ENCODE peak calls at places on chromosomes 3 and 15, in five cellular contexts. One of them, this sample, is unnamed.

GRCh38 chr15:66901336-66902100 is 163.9 kb upstream of the SMAD3 start:
- DNase-seq in neural progenitor cell: no peak
- DNase-seq in WERI-Rb-1: no peak
- DNase-seq in GM12878: no peak
- DNase-seq in brain microvascular endothelial cell: no peak
- DNase-seq in this sample: no peak

GRCh38 chr3:16788440-16789057 is 96.2 kb upstream of the PLCL2 start:
- DNase-seq in neural progenitor cell: no peak
- DNase-seq in WERI-Rb-1: no peak
- DNase-seq in GM12878: no peak
- DNase-seq in brain microvascular endothelial cell: no peak
- DNase-seq in this sample: no peak

GRCh38 chr3:132730891-132731580 is 8.8 kb upstream of the NPHP3 start:
- DNase-seq in neural progenitor cell: peak; percentile 75
- DNase-seq in WERI-Rb-1: peak; percentile 20
- DNase-seq in GM12878: no peak
- DNase-seq in brain microvascular endothelial cell: peak; percentile 36
- DNase-seq in this sample: no peak

GRCh38 chr3:11641683-11642407 is 1.9 kb downstream of the VGLL4 start:
- DNase-seq in neural progenitor cell: peak; percentile 45
- DNase-seq in WERI-Rb-1: no peak
- DNase-seq in GM12878: no peak
- DNase-seq in brain microvascular endothelial cell: no peak
- DNase-seq in this sample: no peak

GRCh38 chr3:30551927-30552326 is 54.5 kb upstream of the TGFBR2 start:
- DNase-seq in neural progenitor cell: no peak
- DNase-seq in WERI-Rb-1: no peak
- DNase-seq in GM12878: no peak
- DNase-seq in brain microvascular endothelial cell: no peak
- DNase-seq in this sample: no peak

GRCh38 chr15:68552344-68552743 is 26.4 kb upstream of the CORO2B start:
- DNase-seq in neural progenitor cell: no peak
- DNase-seq in WERI-Rb-1: no peak
- DNase-seq in GM12878: no peak
- DNase-seq in brain microvascular endothelial cell: peak; percentile 41
- DNase-seq in this sample: no peak

GRCh38 chr3:13881536-13882410 is 1.9 kb upstream of the WNT7A start:
- DNase-seq in neural progenitor cell: no peak
- DNase-seq in WERI-Rb-1: no peak
- DNase-seq in GM12878: no peak
- DNase-seq in brain microvascular endothelial cell: no peak
- DNase-seq in this sample: no peak

GRCh38 chr15:68228143-68228970 is 1.2 kb downstream of the CLN6 start:
- DNase-seq in neural progenitor cell: no peak
- DNase-seq in WERI-Rb-1: no peak
- DNase-seq in GM12878: no peak
- DNase-seq in brain microvascular endothelial cell: no peak
- DNase-seq in this sample: no peak

GRCh38 chr3:177231237-177231636 is 34.0 kb upstream of the TBL1XR1 start:
- DNase-seq in neural progenitor cell: no peak
- DNase-seq in WERI-Rb-1: no peak
- DNase-seq in GM12878: no peak
- DNase-seq in brain microvascular endothelial cell: no peak
- DNase-seq in this sample: no peak

GRCh38 chr3:101077361-101078011 is 84.3 kb upstream of the ABI3BP start:
- DNase-seq in neural progenitor cell: no peak
- DNase-seq in WERI-Rb-1: no peak
- DNase-seq in GM12878: no peak
- DNase-seq in brain microvascular endothelial cell: peak; percentile 64
- DNase-seq in this sample: no peak

GRCh38 chr15:55775316-55775715 is 32.4 kb upstream of the PRTG start:
- DNase-seq in neural progenitor cell: peak; percentile 41
- DNase-seq in WERI-Rb-1: no peak
- DNase-seq in GM12878: no peak
- DNase-seq in brain microvascular endothelial cell: no peak
- DNase-seq in this sample: no peak

GRCh38 chr3:135637033-135637432 is 328.5 kb upstream of the PPP2R3A start:
- DNase-seq in neural progenitor cell: no peak
- DNase-seq in WERI-Rb-1: no peak
- DNase-seq in GM12878: no peak
- DNase-seq in brain microvascular endothelial cell: no peak
- DNase-seq in this sample: no peak

GRCh38 chr3:66107855-66108254 is 69.1 kb upstream of the MAGI1 start:
- DNase-seq in neural progenitor cell: no peak
- DNase-seq in WERI-Rb-1: no peak
- DNase-seq in GM12878: no peak
- DNase-seq in brain microvascular endothelial cell: peak; percentile 78
- DNase-seq in this sample: no peak

GRCh38 chr15:75712668-75713337 is at the start of gene CSPG4:
- DNase-seq in neural progenitor cell: peak; percentile 75
- DNase-seq in WERI-Rb-1: no peak
- DNase-seq in GM12878: no peak
- DNase-seq in brain microvascular endothelial cell: peak; percentile 39
- DNase-seq in this sample: no peak

GRCh38 chr3:64093825-64094712 is 70.8 kb upstream of the PSMD6 start:
- DNase-seq in neural progenitor cell: no peak
- DNase-seq in WERI-Rb-1: no peak
- DNase-seq in GM12878: no peak
- DNase-seq in brain microvascular endothelial cell: no peak
- DNase-seq in this sample: no peak

GRCh38 chr3:46576899-46577298 is 10.8 kb upstream of the LRRC2 start:
- DNase-seq in neural progenitor cell: peak; percentile 64
- DNase-seq in WERI-Rb-1: no peak
- DNase-seq in GM12878: no peak
- DNase-seq in brain microvascular endothelial cell: no peak
- DNase-seq in this sample: no peak

GRCh38 chr3:47857151-47857550 is 54.2 kb downstream of the DHX30 start:
- DNase-seq in neural progenitor cell: no peak
- DNase-seq in WERI-Rb-1: no peak
- DNase-seq in GM12878: no peak
- DNase-seq in brain microvascular endothelial cell: no peak
- DNase-seq in this sample: no peak

GRCh38 chr3:190728574-190729246 is 133.8 kb downstream of the GMNC start:
- DNase-seq in neural progenitor cell: no peak
- DNase-seq in WERI-Rb-1: no peak
- DNase-seq in GM12878: no peak
- DNase-seq in brain microvascular endothelial cell: no peak
- DNase-seq in this sample: no peak

GRCh38 chr3:48026098-48026497 is 9.9 kb upstream of the MAP4 start:
- DNase-seq in neural progenitor cell: no peak
- DNase-seq in WERI-Rb-1: no peak
- DNase-seq in GM12878: no peak
- DNase-seq in brain microvascular endothelial cell: no peak
- DNase-seq in this sample: no peak

GRCh38 chr15:73924258-73924921 is 1.9 kb upstream of the LOXL1 start:
- DNase-seq in neural progenitor cell: peak; percentile 39
- DNase-seq in WERI-Rb-1: peak; percentile 91
- DNase-seq in GM12878: no peak
- DNase-seq in brain microvascular endothelial cell: peak; percentile 62
- DNase-seq in this sample: no peak

GRCh38 chr3:12470111-12470510 is 14.2 kb upstream of the TSEN2 start:
- DNase-seq in neural progenitor cell: no peak
- DNase-seq in WERI-Rb-1: no peak
- DNase-seq in GM12878: no peak
- DNase-seq in brain microvascular endothelial cell: peak; percentile 31
- DNase-seq in this sample: no peak

GRCh38 chr15:71296032-71296686 is 180.9 kb downstream of the THSD4 start:
- DNase-seq in neural progenitor cell: no peak
- DNase-seq in WERI-Rb-1: no peak
- DNase-seq in GM12878: no peak
- DNase-seq in brain microvascular endothelial cell: peak; percentile 70
- DNase-seq in this sample: peak; percentile 58

GRCh38 chr3:29515451-29515850 is 234.6 kb downstream of the RBMS3 start:
- DNase-seq in neural progenitor cell: no peak
- DNase-seq in WERI-Rb-1: no peak
- DNase-seq in GM12878: peak; percentile 38
- DNase-seq in brain microvascular endothelial cell: peak; percentile 43
- DNase-seq in this sample: peak; percentile 44

GRCh38 chr15:31480356-31481058 is 153.9 kb downstream of the KLF13 start:
- DNase-seq in neural progenitor cell: no peak
- DNase-seq in WERI-Rb-1: no peak
- DNase-seq in GM12878: no peak
- DNase-seq in brain microvascular endothelial cell: no peak
- DNase-seq in this sample: no peak

GRCh38 chr3:170909129-170909903 is 879 bp upstream of the EIF5A2 start:
- DNase-seq in neural progenitor cell: no peak
- DNase-seq in WERI-Rb-1: no peak
- DNase-seq in GM12878: no peak
- DNase-seq in brain microvascular endothelial cell: peak; percentile 78
- DNase-seq in this sample: no peak

GRCh38 chr3:46717447-46718231 is at the start of gene PRSS50:
- DNase-seq in neural progenitor cell: peak; percentile 16
- DNase-seq in WERI-Rb-1: no peak
- DNase-seq in GM12878: no peak
- DNase-seq in brain microvascular endothelial cell: no peak
- DNase-seq in this sample: no peak

GRCh38 chr15:58038426-58039106 is 26.9 kb downstream of the ALDH1A2 start:
- DNase-seq in neural progenitor cell: no peak
- DNase-seq in WERI-Rb-1: no peak
- DNase-seq in GM12878: no peak
- DNase-seq in brain microvascular endothelial cell: peak; percentile 48
- DNase-seq in this sample: peak; percentile 37

GRCh38 chr15:37111427-37111717 is 11.0 kb upstream of the MEIS2 start:
- DNase-seq in neural progenitor cell: no peak
- DNase-seq in WERI-Rb-1: peak; percentile 35
- DNase-seq in GM12878: no peak
- DNase-seq in brain microvascular endothelial cell: no peak
- DNase-seq in this sample: no peak

GRCh38 chr3:58581328-58582091 is 4.3 kb upstream of the FAM107A start:
- DNase-seq in neural progenitor cell: peak; percentile 95
- DNase-seq in WERI-Rb-1: peak; percentile 17
- DNase-seq in GM12878: no peak
- DNase-seq in brain microvascular endothelial cell: no peak
- DNase-seq in this sample: no peak

GRCh38 chr3:117230924-117231323 is 521.3 kb downstream of the TUSC7 start:
- DNase-seq in neural progenitor cell: no peak
- DNase-seq in WERI-Rb-1: no peak
- DNase-seq in GM12878: no peak
- DNase-seq in brain microvascular endothelial cell: no peak
- DNase-seq in this sample: no peak

GRCh38 chr15:69955240-69955894 is 142.3 kb downstream of the TLE3 start:
- DNase-seq in neural progenitor cell: no peak
- DNase-seq in WERI-Rb-1: no peak
- DNase-seq in GM12878: no peak
- DNase-seq in brain microvascular endothelial cell: no peak
- DNase-seq in this sample: no peak
- TF ChIP-seq CTCF in neural progenitor cell: no peak
- TF ChIP-seq CTCF in WERI-Rb-1: no peak
- TF ChIP-seq CTCF in GM12878: no peak
- TF ChIP-seq CTCF in brain microvascular endothelial cell: no peak
- TF ChIP-seq CTCF in this sample: no peak

GRCh38 chr3:128623762-128624176 is 26.8 kb downstream of the RPN1 start:
- DNase-seq in neural progenitor cell: no peak
- DNase-seq in WERI-Rb-1: no peak
- DNase-seq in GM12878: no peak
- DNase-seq in brain microvascular endothelial cell: peak; percentile 86
- DNase-seq in this sample: no peak
- H3K36me3 ChIP-seq in neural progenitor cell: peaks cover 1% of the 10 kb centered on the region
- H3K36me3 ChIP-seq in WERI-Rb-1: peaks cover 87% of the 10 kb centered on the region
- H3K36me3 ChIP-seq in GM12878: peaks cover 47% of the 10 kb centered on the region
- H3K36me3 ChIP-seq in brain microvascular endothelial cell: peaks cover 77% of the 10 kb centered on the region
- H3K36me3 ChIP-seq in this sample: peaks cover 10% of the 10 kb centered on the region

DNA sequence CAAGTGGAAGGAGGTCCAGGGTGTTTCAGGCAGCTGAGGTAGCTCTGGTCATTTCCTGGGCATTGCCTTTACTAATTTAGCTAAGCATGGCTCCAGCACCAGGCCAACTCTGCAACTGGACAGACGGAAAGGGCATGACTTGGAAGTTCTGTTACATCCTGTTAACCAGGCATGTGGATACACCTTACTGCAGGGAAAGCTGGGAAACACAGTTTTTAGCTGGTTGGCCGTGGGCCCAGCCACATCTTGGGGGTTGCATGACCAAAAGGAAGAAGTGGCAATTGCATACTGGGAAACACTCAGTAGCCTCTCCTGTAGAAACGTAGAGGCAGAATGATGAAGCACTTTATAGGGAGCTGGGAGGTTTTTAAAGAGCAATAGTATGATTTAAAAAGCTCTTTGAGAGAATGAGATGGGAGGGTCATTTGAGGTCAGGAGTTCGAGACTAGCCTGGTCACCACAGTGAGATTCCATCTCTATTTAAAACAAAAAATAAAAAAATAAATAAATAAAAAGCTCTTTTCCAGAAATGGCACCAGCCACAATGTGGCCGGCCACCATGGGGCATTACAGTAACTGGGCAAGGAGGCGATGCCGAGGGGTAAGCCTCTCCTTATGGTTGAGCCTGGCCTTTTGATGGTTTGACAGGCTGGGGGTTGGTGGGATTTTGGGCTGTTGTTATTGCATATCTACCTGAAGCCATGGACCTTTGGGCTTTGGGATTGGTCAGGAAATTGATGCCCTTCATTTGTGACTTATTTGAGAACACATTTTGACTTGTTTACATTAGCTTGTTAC is 28.6 kb downstream of the TRAK1 start:
- DNase-seq in neural progenitor cell: no peak
- DNase-seq in WERI-Rb-1: no peak
- DNase-seq in GM12878: no peak
- DNase-seq in brain microvascular endothelial cell: no peak
- DNase-seq in this sample: no peak
- TF ChIP-seq CTCF in neural progenitor cell: no peak
- TF ChIP-seq CTCF in WERI-Rb-1: no peak
- TF ChIP-seq CTCF in GM12878: no peak
- TF ChIP-seq CTCF in brain microvascular endothelial cell: no peak
- TF ChIP-seq CTCF in this sample: no peak

GRCh38 chr15:40217166-40217785 is 21.6 kb upstream of the PAK6 start:
- DNase-seq in neural progenitor cell: peak; percentile 82
- DNase-seq in WERI-Rb-1: peak; percentile 61
- DNase-seq in GM12878: peak; percentile 26
- DNase-seq in brain microvascular endothelial cell: peak; percentile 64
- DNase-seq in this sample: no peak
- H3K36me3 ChIP-seq in neural progenitor cell: peaks cover 27% of the 10 kb centered on the region
- H3K36me3 ChIP-seq in WERI-Rb-1: peaks cover 91% of the 10 kb centered on the region
- H3K36me3 ChIP-seq in GM12878: peaks cover 45% of the 10 kb centered on the region
- H3K36me3 ChIP-seq in brain microvascular endothelial cell: no peaks in the 10 kb centered on the region
- H3K36me3 ChIP-seq in this sample: no peaks in the 10 kb centered on the region

GRCh38 chr15:80242132-80242769 is 9.8 kb downstream of the CTXND1 start:
- DNase-seq in neural progenitor cell: peak; percentile 60
- DNase-seq in WERI-Rb-1: peak; percentile 50
- DNase-seq in GM12878: no peak
- DNase-seq in brain microvascular endothelial cell: no peak
- DNase-seq in this sample: no peak
- TF ChIP-seq CTCF in neural progenitor cell: peak; percentile 67
- TF ChIP-seq CTCF in WERI-Rb-1: peak; percentile 72
- TF ChIP-seq CTCF in GM12878: peak; percentile 74
- TF ChIP-seq CTCF in brain microvascular endothelial cell: peak; percentile 78
- TF ChIP-seq CTCF in this sample: peak; percentile 60

GRCh38 chr3:157151151-157151550 is 8.8 kb downstream of the CCNL1 start:
- DNase-seq in neural progenitor cell: no peak
- DNase-seq in WERI-Rb-1: no peak
- DNase-seq in GM12878: no peak
- DNase-seq in brain microvascular endothelial cell: no peak
- DNase-seq in this sample: no peak
- H3K36me3 ChIP-seq in neural progenitor cell: peaks cover 97% of the 10 kb centered on the region
- H3K36me3 ChIP-seq in WERI-Rb-1: peaks cover 100% of the 10 kb centered on the region
- H3K36me3 ChIP-seq in GM12878: peaks cover 44% of the 10 kb centered on the region
- H3K36me3 ChIP-seq in brain microvascular endothelial cell: peaks cover 92% of the 10 kb centered on the region
- H3K36me3 ChIP-seq in this sample: peaks cover 2% of the 10 kb centered on the region

This sample was measured in kidney epithelial cell.